ENCODE peak calls at places on chromosomes 4 and X, in five cellular contexts. A is astrocyte of the spinal cord, G is NCI-H2029 treated with DMSO at 0.1 percent for 48 hours, N is K562, I is lung. Z is an unnamed sample.
A peak's percentile ranks its signal among the peaks of the same experiment; 100 is the strongest.

GRCh38 chrX:92232182-92232581 is 453.0 kb downstream of the PCDH11X start:
- DNase-seq in N (no peak), I (no peak), G (no peak), A (peak; percentile 3), Z (no peak)

GRCh38 chrX:38732866-38733265 is 68.4 kb upstream of the MID1IP1 start:
- DNase-seq in I (no peak), A (no peak), G (no peak), N (no peak), Z (no peak)

GRCh38 chr4:41145571-41146078 is 68.7 kb downstream of the APBB2 start:
- DNase-seq in G (no peak), I (no peak), A (peak; percentile 71), N (no peak), Z (no peak)

GRCh38 chr4:77854431-77855111 is 8.1 kb upstream of the MRPL1 start:
- DNase-seq in I (no peak), N (no peak), G (no peak), A (no peak), Z (no peak)

GRCh38 chrX:1244164-1245076 is 24.2 kb upstream of the CSF2RA start:
- DNase-seq in N (no peak), I (no peak), A (no peak), G (no peak), Z (no peak)

GRCh38 chr4:134313591-134313990 is 112.0 kb upstream of the PABPC4L start:
- DNase-seq in A (no peak), I (no peak), G (no peak), N (no peak), Z (no peak)

GRCh38 chrX:151505796-151506195 is 57.7 kb upstream of the PASD1 start:
- DNase-seq in N (peak; percentile 19), G (no peak), A (no peak), I (no peak), Z (no peak)

GRCh38 chr4:108361886-108362285 is 193.2 kb upstream of the LEF1 start:
- DNase-seq in G (no peak), A (no peak), I (no peak), N (no peak), Z (no peak)

GRCh38 chr4:74473155-74473811 is 28.3 kb downstream of the AREG start:
- DNase-seq in G (no peak), N (no peak), I (peak; percentile 35), A (peak; percentile 84), Z (no peak)